ENCODE peak calls at places on chromosome 17, in eight cellular contexts. R is lung, F is PC-9, S is epithelial cell of esophagus, L is tibial nerve, K is adrenal gland, T is RWPE2, G is kidney epithelial cell. E is an unnamed sample.

GRCh38 chr17:45970659-45971058 is 28.4 kb upstream of the STH start:
- DNase-seq in S (no peak), L (no peak), K (no peak), T (no peak), G (no peak), R (no peak), F (no peak), E (no peak)

GRCh38 chr17:2903193-2903974 is 107.1 kb downstream of the RAP1GAP2 start:
- DNase-seq in S (no peak), T (no peak), G (no peak), L (no peak), F (no peak), R (no peak), K (no peak), E (no peak)

GRCh38 chr17:71757156-71757555 is 363.7 kb upstream of the SOX9 start:
- DNase-seq in K (no peak), L (no peak), F (no peak), R (no peak), G (no peak), S (no peak), T (no peak), E (no peak)

GRCh38 chr17:65797809-65798208 is 236.4 kb upstream of the AXIN2 start:
- DNase-seq in F (no peak), R (no peak), L (no peak), S (peak), T (no peak), G (no peak), K (no peak), E (no peak)

GRCh38 chr17:48052956-48053757 is 5.0 kb downstream of the NFE2L1 start:
- DNase-seq in T (no peak), F (no peak), K (peak), R (no peak), S (no peak), G (no peak), L (peak), E (no peak)

GRCh38 chr17:3754458-3755334 is 31.0 kb downstream of the HASPIN start:
- DNase-seq in T (peak), S (peak), R (peak), F (peak), L (no peak), G (no peak), K (peak), E (no peak)

GRCh38 chr17:50213026-50214015 is 11.9 kb upstream of the COL1A1 start:
- DNase-seq in T (peak), L (no peak), S (no peak), R (no peak), K (no peak), F (no peak), G (no peak), E (no peak)

GRCh38 chr17:47205419-47205963 is 3.7 kb upstream of the MYL4 start:
- DNase-seq in L (peak), G (peak), S (peak), R (peak), F (peak), T (no peak), K (peak), E (no peak)

DNA sequence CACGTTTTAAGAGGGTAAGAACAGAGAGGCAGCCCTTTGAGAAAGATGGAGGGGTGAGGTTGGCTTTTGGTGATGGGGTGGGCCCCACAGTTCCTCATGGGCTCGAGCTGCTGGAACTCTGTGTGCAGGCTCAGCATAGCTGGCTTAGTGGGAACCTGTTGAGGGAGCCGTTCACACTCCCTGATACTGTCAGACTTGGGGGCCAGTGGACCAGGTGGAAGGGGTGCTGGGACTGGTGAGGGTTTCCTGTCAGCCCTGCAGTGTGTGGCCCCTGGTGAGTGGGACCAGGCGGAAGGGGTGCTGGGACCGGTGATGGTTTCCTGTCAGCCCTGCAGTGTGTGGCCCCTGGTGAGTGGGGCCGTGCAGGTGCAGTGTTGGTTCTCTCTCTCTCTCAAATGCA is 45.1 kb upstream of the ZNF750 start:
- DNase-seq in K (no peak), G (no peak), S (no peak), T (no peak), F (no peak), L (no peak), R (no peak), E (no peak)
- TF ChIP-seq CTCF in K (no peak), G (no peak), S (no peak), T (no peak), F (no peak), L (no peak), R (no peak), E (no peak)

GRCh38 chr17:17711708-17712141 is 30.5 kb downstream of the RAI1 start:
- DNase-seq in R (no peak), L (no peak), K (no peak), T (no peak), F (peak), S (no peak), G (no peak), E (no peak)

GRCh38 chr17:17712268-17712924 is 31.1 kb downstream of the RAI1 start:
- DNase-seq in S (peak), R (no peak), G (no peak), K (no peak), T (no peak), F (peak), L (no peak), E (peak)

GRCh38 chr17:17709815-17710321 is 28.6 kb downstream of the RAI1 start:
- DNase-seq in T (no peak), F (peak), G (no peak), S (no peak), R (no peak), L (no peak), K (no peak), E (no peak)

GRCh38 chr17:17710355-17710727 is 29.1 kb downstream of the RAI1 start:
- DNase-seq in G (no peak), L (no peak), S (no peak), T (no peak), F (no peak), R (no peak), K (no peak), E (no peak)

GRCh38 chr17:17710728-17711541 is 29.7 kb downstream of the RAI1 start:
- DNase-seq in S (peak), G (peak), F (peak), K (peak), T (peak), R (peak), L (no peak), E (no peak)
- TF ChIP-seq CTCF in S (no peak), G (no peak), F (no peak), K (no peak), T (no peak), R (no peak), L (no peak), E (no peak)

GRCh38 chr17:59558039-59558438 is 7.4 kb upstream of the DHX40 start:
- DNase-seq in F (no peak), R (no peak), S (no peak), L (no peak), K (no peak), G (no peak), T (no peak), E (no peak)

GRCh38 chr17:59561042-59561441 is 4.4 kb upstream of the DHX40 start:
- DNase-seq in T (no peak), L (no peak), S (peak), F (peak), G (no peak), K (peak), R (no peak), E (no peak)

GRCh38 chr17:59558953-59559352 is 6.5 kb upstream of the DHX40 start:
- DNase-seq in T (no peak), K (no peak), G (no peak), L (no peak), S (peak), R (no peak), F (no peak), E (no peak)
- TF ChIP-seq CTCF in T (peak), K (peak), G (peak), L (no peak), S (peak), R (no peak), F (peak), E (peak)

DNA sequence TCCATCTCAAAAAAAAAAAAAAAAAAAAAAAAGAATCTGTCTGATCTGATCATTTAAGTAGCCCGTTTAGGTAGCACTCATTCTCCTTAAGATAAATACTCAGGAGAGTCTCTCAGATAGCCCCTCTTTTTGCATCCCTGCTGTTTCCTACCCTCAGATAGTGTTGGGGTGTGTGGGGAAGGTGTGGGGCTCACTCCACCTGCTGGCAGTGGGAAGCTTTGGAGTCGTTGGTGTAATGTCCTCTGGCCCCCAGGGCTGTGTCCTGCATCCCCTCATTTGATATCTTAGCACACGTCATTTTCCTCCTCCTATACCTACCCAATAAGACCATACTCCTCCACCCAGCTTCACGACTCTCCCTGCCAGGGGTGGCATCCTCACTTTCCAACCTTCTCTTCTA is 20.5 kb upstream of the MYH10 start:
- DNase-seq in G (no peak), K (no peak), F (no peak), T (no peak), R (no peak), S (no peak), L (no peak), E (no peak)
- TF ChIP-seq CTCF in G (no peak), K (no peak), F (no peak), T (peak), R (no peak), S (no peak), L (no peak), E (no peak)

GRCh38 chr17:61814485-61814884 is 48.8 kb downstream of the BRIP1 start:
- DNase-seq in S (no peak), F (no peak), K (no peak), R (no peak), L (no peak), G (no peak), T (no peak), E (no peak)
- TF ChIP-seq CTCF in S (no peak), F (no peak), K (no peak), R (no peak), L (no peak), G (no peak), T (no peak), E (no peak)

GRCh38 chr17:63434951-63435571 is 11.0 kb downstream of the CYB561 start:
- DNase-seq in K (peak), F (peak), T (peak), L (no peak), G (no peak), S (peak), R (peak), E (peak)
- TF ChIP-seq CTCF in K (peak), F (no peak), T (no peak), L (no peak), G (peak), S (peak), R (no peak), E (peak)

E was measured in CD14-positive monocyte.